ENCODE peak calls at places on chromosomes 13 and 19, in four cellular contexts. H is AG04450; B is ELR; M is activated CD4-positive, alpha-beta T cell treated with anti-CD3 and anti-CD28 coated beads, Interleukin-2, amount 10 ng/mL, durations not matched to agents 7 days and 5 days. Q is an unnamed sample.

GRCh38 chr19:17125052-17125727 is 49.6 kb downstream of the MYO9B start:
- DNase-seq in M (peak; percentile 71), H (no peak), B (no peak), Q (no peak)

GRCh38 chr19:18605546-18606280 is 886 bp downstream of the CRLF1 start:
- DNase-seq in M (no peak), B (no peak), H (no peak), Q (no peak)

GRCh38 chr19:42068361-42068755 is 1.6 kb downstream of the GRIK5 start:
- DNase-seq in B (no peak), M (no peak), H (no peak), Q (no peak)

GRCh38 chr13:40789275-40790231 is at the start of gene SLC25A15:
- DNase-seq in M (peak; percentile 69), B (peak; percentile 87), H (peak; percentile 46), Q (peak; percentile 86)

GRCh38 chr19:33130433-33130832 is 1.5 kb upstream of the WDR88 start:
- DNase-seq in B (no peak), H (no peak), M (no peak), Q (no peak)

GRCh38 chr13:47399599-47399998 is 502.7 kb upstream of the HTR2A start:
- DNase-seq in H (no peak), B (no peak), M (no peak), Q (no peak)

GRCh38 chr19:1760020-1760419 is 6.7 kb downstream of the ONECUT3 start:
- DNase-seq in H (no peak), M (no peak), B (peak; percentile 36), Q (no peak)

GRCh38 chr13:99061411-99061810 is 83.5 kb upstream of the DOCK9 start:
- DNase-seq in B (no peak), M (no peak), H (no peak), Q (no peak)

GRCh38 chr19:13833330-13834265 is 38.4 kb downstream of the ZSWIM4 start:
- DNase-seq in M (peak; percentile 90), H (peak; percentile 53), B (peak; percentile 94), Q (peak; percentile 93)

GRCh38 chr19:10007811-10008211 is 2.5 kb downstream of the COL5A3 start:
- DNase-seq in H (no peak), B (peak; percentile 62), M (no peak), Q (peak; percentile 84)

GRCh38 chr19:5954293-5954692 is 23.6 kb downstream of the RANBP3 start:
- DNase-seq in B (no peak), H (no peak), M (no peak), Q (peak; percentile 28)

GRCh38 chr13:27595055-27595811 is 25.1 kb downstream of the LNX2 start:
- DNase-seq in H (no peak), M (no peak), B (peak; percentile 25), Q (peak; percentile 25)

GRCh38 chr13:58879114-58879513 is 1247.6 kb downstream of the PCDH17 start:
- DNase-seq in B (no peak), M (no peak), H (no peak), Q (no peak)

GRCh38 chr19:1085053-1085658 is 10.0 kb downstream of the POLR2E start:
- DNase-seq in B (no peak), H (no peak), M (no peak), Q (no peak)

GRCh38 chr19:355134-355533 is 10.5 kb upstream of the MIER2 start:
- DNase-seq in H (no peak), B (no peak), M (no peak), Q (no peak)

GRCh38 chr13:59641261-59641660 is 522.5 kb downstream of the DIAPH3 start:
- DNase-seq in M (no peak), H (no peak), B (no peak), Q (no peak)

GRCh38 chr13:41610426-41610825 is 153.1 kb downstream of the RGCC start:
- DNase-seq in M (no peak), H (peak; percentile 94), B (peak; percentile 80), Q (no peak)

GRCh38 chr13:103537616-103538015 is 471.4 kb upstream of the SLC10A2 start:
- DNase-seq in H (no peak), M (no peak), B (no peak), Q (no peak)

Q was measured in mesenchymal stem cell.